ENCODE peak calls at places on chromosomes 12 and 14, in seven cellular contexts. L is PC-3, B is GM23338, Z is HCT116, K is SK-N-SH, M is hepatocyte, T is OCI-LY7. A is an unnamed sample.

GRCh38 chr12:80268924-80269749 is 169.8 kb downstream of the OTOGL start:
- DNase-seq in L (peak; percentile 92), Z (peak; percentile 54), M (no peak), B (no peak), T (no peak), K (no peak), A (no peak)

GRCh38 chr12:109878749-109879148 is 1.6 kb downstream of the GLTP start:
- DNase-seq in L (no peak), T (no peak), Z (no peak), M (no peak), K (no peak), B (no peak), A (no peak)

GRCh38 chr12:12744556-12745305 is 27.6 kb downstream of the CDKN1B start:
- DNase-seq in M (no peak), L (no peak), K (no peak), T (no peak), Z (no peak), B (no peak), A (no peak)

GRCh38 chr12:117561990-117562389 is 200.6 kb upstream of the NOS1 start:
- DNase-seq in B (no peak), Z (no peak), M (no peak), L (no peak), T (no peak), K (no peak), A (no peak)

GRCh38 chr12:101697930-101698781 is 716 bp downstream of the CHPT1 start:
- DNase-seq in M (peak; percentile 68), B (peak; percentile 37), Z (no peak), T (peak; percentile 53), K (no peak), L (peak; percentile 48), A (peak; percentile 38)

GRCh38 chr12:68772714-68773113 is 26.7 kb downstream of the SLC35E3 start:
- DNase-seq in M (no peak), L (no peak), Z (no peak), B (no peak), T (peak; percentile 96), K (no peak), A (peak; percentile 89)

GRCh38 chr12:96375173-96375572 is 25.1 kb downstream of the CDK17 start:
- DNase-seq in B (no peak), Z (no peak), K (no peak), L (no peak), T (no peak), M (no peak), A (no peak)

GRCh38 chr14:64012720-64013119 is 159.9 kb downstream of the SYNE2 start:
- DNase-seq in K (no peak), Z (no peak), L (no peak), B (no peak), M (no peak), T (no peak), A (no peak)

GRCh38 chr12:116662612-116663144 is 75.2 kb downstream of the SPRING1 start:
- DNase-seq in Z (no peak), M (peak; percentile 49), T (no peak), L (no peak), K (peak; percentile 22), B (peak; percentile 24), A (no peak)

GRCh38 chr12:22443379-22444316 is 100.7 kb downstream of the C2CD5 start:
- DNase-seq in M (peak; percentile 90), B (peak; percentile 96), K (peak; percentile 57), Z (peak; percentile 75), T (peak; percentile 84), L (peak; percentile 75), A (peak; percentile 74)

DNA sequence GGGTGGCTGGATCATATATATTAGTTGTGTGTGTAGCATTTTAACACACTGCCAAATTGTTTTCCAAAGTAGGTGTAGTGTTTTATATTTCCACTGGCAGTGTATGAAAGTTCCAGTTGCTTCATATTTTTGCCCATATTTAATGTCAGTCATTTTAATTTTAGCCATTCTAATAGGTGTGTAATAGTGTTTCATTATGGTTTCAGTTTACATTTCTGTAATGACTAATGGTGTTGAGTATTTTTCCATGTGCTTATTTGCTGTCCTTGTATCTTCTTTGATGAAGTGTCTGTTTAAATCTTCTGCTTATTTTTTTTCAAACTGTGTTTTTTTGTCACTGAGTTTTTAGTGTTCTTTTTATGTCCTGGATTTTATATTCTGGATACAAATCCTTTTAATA is 8.7 kb downstream of the TBC1D15 start:
- DNase-seq in K (no peak), T (no peak), M (no peak), B (no peak), Z (no peak), L (peak; percentile 35), A (no peak)
- TF ChIP-seq EZH2phosphoT487 in K (no peak), T (no peak), M (no peak), B (no peak), Z (no peak), L (no peak), A (no peak)

GRCh38 chr12:5627053-5627630 is 195.2 kb downstream of the NTF3 start:
- DNase-seq in M (no peak), T (no peak), L (no peak), B (no peak), Z (no peak), K (no peak), A (no peak)

GRCh38 chr12:5630101-5630500 is 198.2 kb downstream of the NTF3 start:
- DNase-seq in T (no peak), Z (no peak), M (no peak), B (no peak), K (no peak), L (no peak), A (no peak)

GRCh38 chr12:5624873-5625272 is 193.0 kb downstream of the NTF3 start:
- DNase-seq in L (no peak), B (no peak), K (no peak), Z (no peak), M (no peak), T (no peak), A (no peak)

GRCh38 chr12:5626146-5626545 is 194.2 kb downstream of the NTF3 start:
- DNase-seq in M (no peak), K (no peak), L (no peak), Z (no peak), T (no peak), B (no peak), A (no peak)

DNA sequence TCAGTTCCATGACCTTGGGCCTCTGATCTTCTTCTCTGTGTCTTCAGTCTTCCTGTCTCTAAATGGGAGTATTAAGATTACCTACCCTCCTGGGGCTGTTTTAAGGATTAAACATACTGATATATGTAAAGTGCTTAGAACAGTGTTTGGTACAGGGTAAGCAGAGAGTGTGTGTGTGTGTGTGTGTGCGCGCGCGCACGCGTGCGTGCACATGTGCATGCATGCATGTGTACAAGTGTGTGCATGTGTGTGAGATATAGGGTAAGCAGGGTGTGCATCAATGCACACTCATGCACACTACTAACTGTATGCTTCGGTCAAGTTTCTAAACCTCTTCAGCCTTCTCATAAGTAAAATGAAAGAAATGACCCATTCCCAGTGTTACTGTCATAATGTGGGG is 196.6 kb downstream of the NTF3 start:
- DNase-seq in L (no peak), K (no peak), M (no peak), Z (no peak), T (no peak), B (no peak), A (no peak)
- TF ChIP-seq CTCF in L (no peak), K (no peak), M (no peak), Z (no peak), T (no peak), B (no peak), A (no peak)

DNA sequence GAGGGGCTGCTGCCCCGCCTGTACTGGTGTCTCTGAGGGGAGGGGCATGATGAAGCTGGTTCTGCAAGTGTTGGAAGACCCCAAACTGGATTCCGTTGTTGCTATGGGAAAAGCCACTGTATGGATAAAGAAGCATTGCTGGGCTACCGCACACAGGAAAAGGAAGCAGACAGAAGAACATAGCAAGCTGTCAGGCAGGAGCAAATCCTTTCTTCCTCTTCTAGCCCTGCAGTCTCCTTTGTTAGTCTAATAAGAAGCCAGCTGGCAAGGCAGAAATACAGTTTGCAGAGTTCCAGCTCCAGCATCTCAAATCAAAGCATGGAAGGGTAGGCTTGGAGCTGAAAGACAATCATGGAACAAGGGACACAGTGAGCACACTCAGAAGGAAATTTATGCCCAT is 26.3 kb upstream of the NR1H4 start:
- DNase-seq in M (no peak), B (peak; percentile 34), K (no peak), T (no peak), L (no peak), Z (no peak), A (no peak)
- TF ChIP-seq EZH2phosphoT487 in M (no peak), B (no peak), K (no peak), T (no peak), L (no peak), Z (no peak), A (no peak)

DNA sequence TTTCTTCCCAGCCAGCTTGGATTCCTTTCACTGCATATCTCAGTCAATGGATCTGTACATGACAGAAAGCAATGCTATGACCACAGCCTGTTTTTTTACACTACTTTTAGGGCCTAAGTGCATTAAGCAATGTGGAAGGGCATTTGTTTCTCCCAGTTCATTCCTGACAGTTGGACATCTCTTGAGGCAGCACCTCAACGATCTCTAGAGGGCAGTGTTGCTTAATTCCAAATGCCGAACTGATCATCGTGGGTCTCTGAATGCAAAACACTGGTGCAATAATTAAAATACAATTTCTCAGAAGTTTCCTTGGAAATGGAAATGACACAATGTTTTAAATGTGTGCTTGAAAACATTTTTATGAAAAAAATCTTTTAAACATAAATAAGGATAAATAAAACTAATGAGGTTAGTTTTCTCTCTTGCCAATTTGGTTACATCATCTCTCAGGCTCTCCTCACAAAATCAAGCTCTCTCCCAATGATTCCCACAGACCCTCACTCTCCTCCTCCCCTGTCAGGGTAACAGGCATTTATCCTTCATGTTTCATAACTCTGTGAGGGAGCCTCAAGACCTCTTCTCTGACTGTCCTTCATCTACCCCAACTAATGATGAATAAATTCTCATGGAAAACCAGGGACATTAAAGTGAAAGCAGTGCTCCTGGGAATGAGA is 192.4 kb upstream of the SLC16A7 start:
- DNase-seq in M (peak; percentile 77), K (peak; percentile 7), L (peak; percentile 77), Z (peak; percentile 55), T (peak; percentile 63), B (peak; percentile 81), A (peak; percentile 56)
- TF ChIP-seq CTCF in M (peak; percentile 79), K (peak; percentile 86), L (peak; percentile 87), Z (peak; percentile 50), T (peak; percentile 90), B (peak; percentile 92), A (peak; percentile 85)

DNA sequence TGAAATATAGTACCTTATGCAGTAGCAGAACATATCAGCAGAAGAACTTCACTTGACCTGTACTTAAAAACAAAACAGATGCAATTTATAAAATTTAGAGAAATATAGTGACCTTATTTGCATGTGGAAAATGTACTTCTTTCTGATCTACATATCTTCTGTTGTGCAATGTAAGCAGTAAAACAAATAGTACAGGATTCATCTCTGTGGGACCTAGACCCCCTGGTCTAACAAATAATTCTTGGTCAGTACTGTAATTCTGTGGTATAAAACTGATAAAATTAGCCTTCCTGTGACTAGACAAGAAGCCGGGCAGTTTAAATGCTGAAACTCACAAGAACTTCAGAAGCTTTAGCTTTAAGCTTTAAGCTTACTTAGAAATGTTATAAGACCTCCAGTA is 21.6 kb downstream of the HIF1A start:
- DNase-seq in L (no peak), T (no peak), M (no peak), Z (no peak), K (no peak), B (no peak), A (no peak)
- TF ChIP-seq EZH2phosphoT487 in L (no peak), T (no peak), M (no peak), Z (no peak), K (no peak), B (no peak), A (no peak)